ENCODE peak calls at places on chromosomes 4 and X, in seven cellular contexts. One of them, this sample, is unnamed.
A peak's percentile ranks its signal among the peaks of the same experiment; 100 is the strongest.

GRCh38 chrX:38717871-38718270 is 83.4 kb upstream of the MID1IP1 start:
- DNase-seq in choroid plexus epithelial cell: peak; percentile 39
- DNase-seq in type B pancreatic cell: no peak
- DNase-seq in AG09309: no peak
- DNase-seq in cardiac fibroblast: peak; percentile 40
- DNase-seq in nephron progenitor cell: no peak
- DNase-seq in fibroblast of lung: peak; percentile 26
- DNase-seq in this sample: no peak

GRCh38 chr4:98261291-98262271 is at the start of gene RAP1GDS1:
- DNase-seq in choroid plexus epithelial cell: peak; percentile 78
- DNase-seq in type B pancreatic cell: no peak
- DNase-seq in AG09309: no peak
- DNase-seq in cardiac fibroblast: peak; percentile 75
- DNase-seq in nephron progenitor cell: no peak
- DNase-seq in fibroblast of lung: peak; percentile 69
- DNase-seq in this sample: peak; percentile 20

GRCh38 chr4:38743866-38744265 is 38.9 kb downstream of the TLR10 start:
- DNase-seq in choroid plexus epithelial cell: peak; percentile 49
- DNase-seq in type B pancreatic cell: no peak
- DNase-seq in AG09309: no peak
- DNase-seq in cardiac fibroblast: peak; percentile 6
- DNase-seq in nephron progenitor cell: no peak
- DNase-seq in fibroblast of lung: no peak
- DNase-seq in this sample: no peak

GRCh38 chr4:76733380-76733779 is 164.6 kb downstream of the SOWAHB start:
- DNase-seq in choroid plexus epithelial cell: no peak
- DNase-seq in type B pancreatic cell: no peak
- DNase-seq in AG09309: no peak
- DNase-seq in cardiac fibroblast: no peak
- DNase-seq in nephron progenitor cell: no peak
- DNase-seq in fibroblast of lung: no peak
- DNase-seq in this sample: no peak

GRCh38 chrX:13266641-13267420 is 53.0 kb downstream of the ATXN3L start:
- DNase-seq in choroid plexus epithelial cell: no peak
- DNase-seq in type B pancreatic cell: no peak
- DNase-seq in AG09309: no peak
- DNase-seq in cardiac fibroblast: peak; percentile 63
- DNase-seq in nephron progenitor cell: no peak
- DNase-seq in fibroblast of lung: no peak
- DNase-seq in this sample: no peak

GRCh38 chrX:118148737-118149136 is 32.1 kb upstream of the KLHL13 start:
- DNase-seq in choroid plexus epithelial cell: no peak
- DNase-seq in type B pancreatic cell: no peak
- DNase-seq in AG09309: no peak
- DNase-seq in cardiac fibroblast: no peak
- DNase-seq in nephron progenitor cell: no peak
- DNase-seq in fibroblast of lung: no peak
- DNase-seq in this sample: no peak

GRCh38 chr4:118865091-118865708 is 23.5 kb upstream of the SYNPO2 start:
- DNase-seq in choroid plexus epithelial cell: peak; percentile 82
- DNase-seq in type B pancreatic cell: no peak
- DNase-seq in AG09309: no peak
- DNase-seq in cardiac fibroblast: peak; percentile 68
- DNase-seq in nephron progenitor cell: peak; percentile 18
- DNase-seq in fibroblast of lung: peak; percentile 66
- DNase-seq in this sample: no peak

GRCh38 chr4:41360214-41360910 is 103.6 kb downstream of the UCHL1 start:
- DNase-seq in choroid plexus epithelial cell: peak; percentile 25
- DNase-seq in type B pancreatic cell: peak; percentile 75
- DNase-seq in AG09309: no peak
- DNase-seq in cardiac fibroblast: peak; percentile 21
- DNase-seq in nephron progenitor cell: peak; percentile 82
- DNase-seq in fibroblast of lung: peak; percentile 32
- DNase-seq in this sample: no peak

GRCh38 chr4:122777846-122778501 is 45.5 kb downstream of the BBS12 start:
- DNase-seq in choroid plexus epithelial cell: peak; percentile 85
- DNase-seq in type B pancreatic cell: no peak
- DNase-seq in AG09309: peak; percentile 94
- DNase-seq in cardiac fibroblast: peak; percentile 96
- DNase-seq in nephron progenitor cell: no peak
- DNase-seq in fibroblast of lung: peak; percentile 89
- DNase-seq in this sample: peak; percentile 77

GRCh38 chrX:17706676-17707075 is 30.6 kb upstream of the SCML1 start:
- DNase-seq in choroid plexus epithelial cell: peak; percentile 80
- DNase-seq in type B pancreatic cell: no peak
- DNase-seq in AG09309: peak; percentile 59
- DNase-seq in cardiac fibroblast: peak; percentile 73
- DNase-seq in nephron progenitor cell: no peak
- DNase-seq in fibroblast of lung: peak; percentile 59
- DNase-seq in this sample: peak; percentile 38

GRCh38 chrX:40871385-40872082 is 136.2 kb upstream of the MED14 start:
- DNase-seq in choroid plexus epithelial cell: peak; percentile 69
- DNase-seq in type B pancreatic cell: no peak
- DNase-seq in AG09309: no peak
- DNase-seq in cardiac fibroblast: peak; percentile 24
- DNase-seq in nephron progenitor cell: no peak
- DNase-seq in fibroblast of lung: peak; percentile 10
- DNase-seq in this sample: no peak

GRCh38 chr4:80171251-80171650 is 26.1 kb upstream of the PRDM8 start:
- DNase-seq in choroid plexus epithelial cell: peak; percentile 35
- DNase-seq in type B pancreatic cell: no peak
- DNase-seq in AG09309: peak; percentile 66
- DNase-seq in cardiac fibroblast: peak; percentile 68
- DNase-seq in nephron progenitor cell: no peak
- DNase-seq in fibroblast of lung: no peak
- DNase-seq in this sample: no peak

GRCh38 chr4:167129146-167129545 is 105.1 kb downstream of the SPOCK3 start:
- DNase-seq in choroid plexus epithelial cell: no peak
- DNase-seq in type B pancreatic cell: no peak
- DNase-seq in AG09309: no peak
- DNase-seq in cardiac fibroblast: no peak
- DNase-seq in nephron progenitor cell: no peak
- DNase-seq in fibroblast of lung: no peak
- DNase-seq in this sample: no peak

GRCh38 chr4:140037353-140038030 is 116.5 kb downstream of the MAML3 start:
- DNase-seq in choroid plexus epithelial cell: peak; percentile 94
- DNase-seq in type B pancreatic cell: no peak
- DNase-seq in AG09309: peak; percentile 67
- DNase-seq in cardiac fibroblast: peak; percentile 95
- DNase-seq in nephron progenitor cell: no peak
- DNase-seq in fibroblast of lung: peak; percentile 84
- DNase-seq in this sample: peak; percentile 52

GRCh38 chrX:98371994-98372393 is 1488.3 kb downstream of the RPA4 start:
- DNase-seq in choroid plexus epithelial cell: no peak
- DNase-seq in type B pancreatic cell: no peak
- DNase-seq in AG09309: no peak
- DNase-seq in cardiac fibroblast: no peak
- DNase-seq in nephron progenitor cell: no peak
- DNase-seq in fibroblast of lung: no peak
- DNase-seq in this sample: no peak
- TF ChIP-seq CTCF in choroid plexus epithelial cell: no peak
- TF ChIP-seq CTCF in type B pancreatic cell: no peak
- TF ChIP-seq CTCF in AG09309: no peak
- TF ChIP-seq CTCF in cardiac fibroblast: no peak
- TF ChIP-seq CTCF in nephron progenitor cell: no peak
- TF ChIP-seq CTCF in fibroblast of lung: no peak
- TF ChIP-seq CTCF in this sample: no peak

GRCh38 chrX:131816551-131817136 is 206.5 kb upstream of the STK26 start:
- DNase-seq in choroid plexus epithelial cell: no peak
- DNase-seq in type B pancreatic cell: no peak
- DNase-seq in AG09309: peak; percentile 71
- DNase-seq in cardiac fibroblast: no peak
- DNase-seq in nephron progenitor cell: no peak
- DNase-seq in fibroblast of lung: no peak
- DNase-seq in this sample: peak; percentile 74
- TF ChIP-seq CTCF in choroid plexus epithelial cell: no peak
- TF ChIP-seq CTCF in type B pancreatic cell: no peak
- TF ChIP-seq CTCF in AG09309: peak; percentile 54
- TF ChIP-seq CTCF in cardiac fibroblast: no peak
- TF ChIP-seq CTCF in nephron progenitor cell: no peak
- TF ChIP-seq CTCF in fibroblast of lung: no peak
- TF ChIP-seq CTCF in this sample: peak; percentile 35

GRCh38 chrX:15815779-15816452 is 25.6 kb downstream of the ZRSR2 start:
- DNase-seq in choroid plexus epithelial cell: peak; percentile 39
- DNase-seq in type B pancreatic cell: no peak
- DNase-seq in AG09309: no peak
- DNase-seq in cardiac fibroblast: peak; percentile 34
- DNase-seq in nephron progenitor cell: peak; percentile 17
- DNase-seq in fibroblast of lung: peak; percentile 33
- DNase-seq in this sample: no peak
- TF ChIP-seq CTCF in choroid plexus epithelial cell: peak; percentile 29
- TF ChIP-seq CTCF in type B pancreatic cell: peak; percentile 68
- TF ChIP-seq CTCF in AG09309: peak; percentile 32
- TF ChIP-seq CTCF in cardiac fibroblast: peak; percentile 39
- TF ChIP-seq CTCF in nephron progenitor cell: peak; percentile 34
- TF ChIP-seq CTCF in fibroblast of lung: peak; percentile 37
- TF ChIP-seq CTCF in this sample: peak; percentile 34

GRCh38 chr4:143400082-143400481 is 63.4 kb downstream of the GAB1 start:
- DNase-seq in choroid plexus epithelial cell: no peak
- DNase-seq in type B pancreatic cell: no peak
- DNase-seq in AG09309: no peak
- DNase-seq in cardiac fibroblast: no peak
- DNase-seq in nephron progenitor cell: no peak
- DNase-seq in fibroblast of lung: no peak
- DNase-seq in this sample: no peak

GRCh38 chr4:143396695-143397094 is 60.0 kb downstream of the GAB1 start:
- DNase-seq in choroid plexus epithelial cell: no peak
- DNase-seq in type B pancreatic cell: no peak
- DNase-seq in AG09309: no peak
- DNase-seq in cardiac fibroblast: no peak
- DNase-seq in nephron progenitor cell: no peak
- DNase-seq in fibroblast of lung: no peak
- DNase-seq in this sample: no peak

GRCh38 chr4:143397887-143398286 is 61.2 kb downstream of the GAB1 start:
- DNase-seq in choroid plexus epithelial cell: no peak
- DNase-seq in type B pancreatic cell: no peak
- DNase-seq in AG09309: no peak
- DNase-seq in cardiac fibroblast: no peak
- DNase-seq in nephron progenitor cell: no peak
- DNase-seq in fibroblast of lung: peak; percentile 28
- DNase-seq in this sample: no peak

GRCh38 chr4:143397335-143397734 is 60.7 kb downstream of the GAB1 start:
- DNase-seq in choroid plexus epithelial cell: no peak
- DNase-seq in type B pancreatic cell: no peak
- DNase-seq in AG09309: no peak
- DNase-seq in cardiac fibroblast: peak; percentile 66
- DNase-seq in nephron progenitor cell: no peak
- DNase-seq in fibroblast of lung: peak; percentile 79
- DNase-seq in this sample: no peak

DNA sequence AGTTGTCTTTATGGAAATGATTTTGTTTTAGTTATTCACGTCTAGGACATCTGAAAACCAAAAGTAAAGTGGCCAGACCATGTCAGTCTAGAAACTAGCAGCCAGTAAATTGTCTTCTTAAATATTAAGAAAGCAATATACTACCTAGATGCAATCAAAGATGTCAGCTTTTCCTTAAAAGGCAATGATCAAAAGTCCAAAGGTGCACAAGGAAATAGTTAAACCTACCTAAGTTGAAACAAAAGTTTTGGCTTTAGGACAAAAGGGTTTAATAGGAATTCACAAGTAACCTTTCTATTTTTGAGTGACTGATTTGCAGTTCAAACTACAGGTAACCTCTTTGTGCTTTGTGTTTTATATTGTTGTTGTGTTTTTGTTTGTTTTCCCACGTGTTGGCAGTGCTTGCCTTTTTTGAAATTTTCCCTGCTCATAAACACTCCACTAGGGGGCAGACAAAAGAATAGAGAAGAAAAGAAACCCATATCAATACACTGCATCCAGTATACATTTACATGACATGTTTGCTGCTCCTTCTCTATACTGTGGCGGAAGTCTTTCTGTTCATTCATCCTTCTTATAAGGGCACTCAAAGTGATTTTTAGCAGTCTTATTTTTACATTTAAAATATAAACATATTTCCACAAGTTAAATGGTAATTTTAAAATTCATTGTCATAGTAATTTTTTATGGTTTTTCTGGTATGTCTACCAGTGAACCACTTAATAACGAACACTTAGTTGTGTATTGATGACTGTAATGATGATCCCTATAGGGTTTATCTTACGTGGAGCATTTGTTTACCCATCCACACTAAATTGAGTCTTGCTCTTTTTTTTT is 62.7 kb downstream of the GAB1 start:
- DNase-seq in choroid plexus epithelial cell: peak; percentile 52
- DNase-seq in type B pancreatic cell: no peak
- DNase-seq in AG09309: no peak
- DNase-seq in cardiac fibroblast: peak; percentile 62
- DNase-seq in nephron progenitor cell: no peak
- DNase-seq in fibroblast of lung: peak; percentile 43
- DNase-seq in this sample: no peak
- TF ChIP-seq CTCF in choroid plexus epithelial cell: peak; percentile 74
- TF ChIP-seq CTCF in type B pancreatic cell: peak; percentile 84
- TF ChIP-seq CTCF in AG09309: peak; percentile 69
- TF ChIP-seq CTCF in cardiac fibroblast: peak; percentile 73
- TF ChIP-seq CTCF in nephron progenitor cell: peak; percentile 63
- TF ChIP-seq CTCF in fibroblast of lung: peak; percentile 66
- TF ChIP-seq CTCF in this sample: peak; percentile 69

GRCh38 chrX:56762707-56763555 is 33.9 kb downstream of the NBDY start:
- DNase-seq in choroid plexus epithelial cell: no peak
- DNase-seq in type B pancreatic cell: peak; percentile 37
- DNase-seq in AG09309: no peak
- DNase-seq in cardiac fibroblast: no peak
- DNase-seq in nephron progenitor cell: no peak
- DNase-seq in fibroblast of lung: no peak
- DNase-seq in this sample: no peak

GRCh38 chrX:56764975-56765791 is 36.1 kb downstream of the NBDY start:
- DNase-seq in choroid plexus epithelial cell: no peak
- DNase-seq in type B pancreatic cell: no peak
- DNase-seq in AG09309: no peak
- DNase-seq in cardiac fibroblast: no peak
- DNase-seq in nephron progenitor cell: no peak
- DNase-seq in fibroblast of lung: no peak
- DNase-seq in this sample: no peak

GRCh38 chrX:56765816-56766553 is 36.9 kb downstream of the NBDY start:
- DNase-seq in choroid plexus epithelial cell: no peak
- DNase-seq in type B pancreatic cell: peak; percentile 22
- DNase-seq in AG09309: no peak
- DNase-seq in cardiac fibroblast: peak; percentile 15
- DNase-seq in nephron progenitor cell: no peak
- DNase-seq in fibroblast of lung: no peak
- DNase-seq in this sample: no peak

GRCh38 chrX:56763556-56764152 is 34.6 kb downstream of the NBDY start:
- DNase-seq in choroid plexus epithelial cell: no peak
- DNase-seq in type B pancreatic cell: no peak
- DNase-seq in AG09309: no peak
- DNase-seq in cardiac fibroblast: no peak
- DNase-seq in nephron progenitor cell: peak; percentile 58
- DNase-seq in fibroblast of lung: no peak
- DNase-seq in this sample: peak; percentile 73

GRCh38 chrX:56764153-56764974 is 35.3 kb downstream of the NBDY start:
- DNase-seq in choroid plexus epithelial cell: peak; percentile 82
- DNase-seq in type B pancreatic cell: peak; percentile 63
- DNase-seq in AG09309: peak; percentile 71
- DNase-seq in cardiac fibroblast: peak; percentile 79
- DNase-seq in nephron progenitor cell: peak; percentile 66
- DNase-seq in fibroblast of lung: peak; percentile 76
- DNase-seq in this sample: peak; percentile 84
- TF ChIP-seq CTCF in choroid plexus epithelial cell: peak; percentile 69
- TF ChIP-seq CTCF in type B pancreatic cell: peak; percentile 66
- TF ChIP-seq CTCF in AG09309: peak; percentile 76
- TF ChIP-seq CTCF in cardiac fibroblast: peak; percentile 47
- TF ChIP-seq CTCF in nephron progenitor cell: peak; percentile 55
- TF ChIP-seq CTCF in fibroblast of lung: peak; percentile 50
- TF ChIP-seq CTCF in this sample: peak; percentile 69